ENCODE peak calls at places on chromosomes 4 and X, in ten cellular contexts. R is pancreas; H is CD4-positive, CD25-positive, alpha-beta regulatory T cell; G is breast epithelium; L is small intestine; E is Peyer's patch; U is hepatocyte; I is A549; M is BE2C; X is heart left ventricle. Z is an unnamed sample. For H3K4me1, the result is how much of the 10 kb centered on the place peaks cover.

GRCh38 chr4:67393699-67394281 is 151.5 kb downstream of the CENPC start:
- DNase-seq in H (peak), X (no peak), E (no peak), L (peak), M (peak), I (peak), R (no peak), G (no peak), U (peak), Z (peak)

GRCh38 chrX:69066021-69066757 is 99.1 kb downstream of the PJA1 start:
- DNase-seq in L (no peak), R (peak), H (no peak), E (no peak), X (no peak), G (no peak), I (no peak), M (no peak), U (no peak), Z (no peak)

GRCh38 chr4:127870688-127871087 is 10.0 kb upstream of the PLK4 start:
- DNase-seq in X (peak), R (no peak), M (no peak), L (no peak), E (no peak), G (no peak), I (no peak), H (no peak), U (no peak), Z (no peak)

GRCh38 chr4:156751486-156751885 is 220.1 kb downstream of the PDGFC start:
- DNase-seq in L (no peak), H (no peak), G (no peak), M (no peak), E (no peak), U (no peak), X (no peak), I (no peak), R (no peak), Z (no peak)

GRCh38 chr4:101114936-101115372 is 232.4 kb downstream of the PPP3CA start:
- DNase-seq in E (no peak), H (no peak), I (no peak), R (no peak), G (no peak), L (peak), X (no peak), U (peak), M (no peak), Z (no peak)

GRCh38 chrX:152853986-152854385 is 23.1 kb downstream of the NSDHL start:
- DNase-seq in L (no peak), G (no peak), M (no peak), E (no peak), U (no peak), X (no peak), R (no peak), I (no peak), H (no peak), Z (no peak)

GRCh38 chr4:119746951-119747350 is 118.3 kb upstream of the PDE5A start:
- DNase-seq in H (no peak), U (no peak), E (no peak), X (peak), G (no peak), R (no peak), I (no peak), L (no peak), M (no peak), Z (no peak)

GRCh38 chrX:22325091-22325490 is 52.4 kb downstream of the CBLL2 start:
- DNase-seq in H (no peak), M (no peak), X (no peak), I (no peak), U (no peak), E (no peak), L (no peak), R (no peak), G (no peak), Z (no peak)

GRCh38 chr4:16026155-16026761 is 57.6 kb downstream of the PROM1 start:
- DNase-seq in G (no peak), E (no peak), I (peak), R (no peak), X (no peak), L (peak), M (peak), U (peak), H (peak), Z (no peak)

GRCh38 chrX:65874765-65875164 is 165.1 kb downstream of the VSIG4 start:
- DNase-seq in G (no peak), U (no peak), X (no peak), I (no peak), H (no peak), E (no peak), L (no peak), R (no peak), M (no peak), Z (no peak)

GRCh38 chrX:104193485-104193884 is 27.2 kb downstream of the FAM199X start:
- DNase-seq in E (no peak), L (no peak), U (no peak), X (no peak), R (no peak), M (no peak), I (no peak), G (no peak), H (no peak), Z (no peak)

GRCh38 chrX:147476008-147476407 is 435.7 kb upstream of the FMR1 start:
- DNase-seq in X (no peak), R (no peak), M (no peak), G (no peak), H (peak), I (no peak), L (no peak), E (no peak), U (peak), Z (peak)

GRCh38 chr4:124334119-124334518 is 378.4 kb downstream of the ANKRD50 start:
- DNase-seq in L (peak), G (no peak), R (no peak), I (peak), E (no peak), X (no peak), H (peak), U (peak), M (peak), Z (no peak)

GRCh38 chr4:156242390-156242789 is 288.7 kb upstream of the CTSO start:
- DNase-seq in E (no peak), G (no peak), X (no peak), U (no peak), M (no peak), R (no peak), L (no peak), I (no peak), H (no peak), Z (no peak)

GRCh38 chr4:157664726-157665125 is 444.2 kb downstream of the GRIA2 start:
- DNase-seq in U (no peak), X (no peak), G (no peak), R (no peak), I (no peak), E (no peak), M (no peak), L (no peak), H (no peak), Z (no peak)

GRCh38 chrX:107654778-107655761 is 26.8 kb downstream of the PRPS1 start:
- DNase-seq in I (no peak), R (no peak), L (peak), G (peak), E (peak), U (peak), M (peak), H (peak), X (peak), Z (peak)

GRCh38 chr4:172095161-172095560 is 282.0 kb downstream of the GALNTL6 start:
- DNase-seq in R (no peak), X (no peak), I (no peak), E (no peak), M (no peak), G (no peak), U (no peak), H (no peak), L (no peak), Z (no peak)

GRCh38 chr4:129323630-129324029 is 227.7 kb downstream of the C4orf33 start:
- DNase-seq in R (no peak), M (no peak), H (no peak), G (no peak), I (no peak), E (no peak), U (no peak), X (no peak), L (no peak), Z (no peak)

GRCh38 chrX:68903111-68903510 is 74.3 kb downstream of the EFNB1 start:
- DNase-seq in M (no peak), H (no peak), I (no peak), U (no peak), X (no peak), R (no peak), L (no peak), G (no peak), E (no peak), Z (no peak)

GRCh38 chr4:19958849-19959248 is 292.9 kb upstream of the SLIT2 start:
- DNase-seq in X (no peak), I (no peak), M (no peak), G (no peak), L (no peak), U (no peak), R (no peak), H (no peak), E (no peak), Z (no peak)

GRCh38 chrX:137549846-137550534 is 15.9 kb upstream of the ZIC3 start:
- DNase-seq in L (no peak), H (no peak), M (no peak), I (no peak), R (peak), G (no peak), U (no peak), E (no peak), X (no peak), Z (no peak)
- H3K4me3 ChIP-seq in L (no peak), H (no peak), M (no peak), I (no peak), R (peak), G (no peak), U (no peak), E (no peak), X (no peak), Z (no peak)

GRCh38 chrX:112056886-112057285 is 25.7 kb downstream of the TRPC5 start:
- DNase-seq in M (no peak), G (no peak), H (no peak), X (no peak), E (no peak), R (no peak), L (no peak), I (no peak), U (no peak), Z (no peak)
- H3K4me1 ChIP-seq in M (under half), G (under half), H (under half), X (under half), E (under half), R (under half), L (under half), I (under half), U (under half), Z (under half)

GRCh38 chr4:3871181-3871852 is 105.1 kb downstream of the ADRA2C start:
- DNase-seq in I (no peak), L (no peak), M (peak), U (peak), X (no peak), E (no peak), R (peak), H (peak), G (no peak), Z (peak)
- H3K4me3 ChIP-seq in I (no peak), L (no peak), M (peak), U (no peak), X (no peak), E (no peak), R (peak), H (no peak), G (no peak), Z (no peak)

GRCh38 chrX:118496763-118497079 is 1.1 kb downstream of the DOCK11 start:
- DNase-seq in M (no peak), I (no peak), L (no peak), H (no peak), U (no peak), E (no peak), X (no peak), G (no peak), R (no peak), Z (no peak)

GRCh38 chrX:118498755-118499154 is 3.1 kb downstream of the DOCK11 start:
- DNase-seq in G (no peak), E (no peak), M (no peak), I (no peak), H (no peak), U (no peak), L (no peak), X (no peak), R (no peak), Z (no peak)

GRCh38 chrX:118498351-118498750 is 2.7 kb downstream of the DOCK11 start:
- DNase-seq in X (no peak), M (no peak), I (no peak), L (no peak), G (no peak), R (no peak), E (no peak), U (no peak), H (no peak), Z (no peak)

GRCh38 chrX:118497180-118497814 is 1.7 kb downstream of the DOCK11 start:
- DNase-seq in L (peak), H (peak), I (no peak), U (no peak), X (no peak), M (no peak), E (peak), G (no peak), R (no peak), Z (no peak)

GRCh38 chrX:118499295-118499694 is 3.7 kb downstream of the DOCK11 start:
- DNase-seq in U (peak), I (no peak), L (no peak), X (no peak), E (no peak), H (no peak), M (no peak), G (no peak), R (no peak), Z (no peak)
- H3K4me1 ChIP-seq in U (under half), I (under half), L (under half), X (under half), E (under half), H (half or more), M (under half), G (under half), R (under half), Z (under half)

GRCh38 chr4:122851568-122851967 is 24.9 kb downstream of the FGF2 start:
- DNase-seq in X (no peak), U (no peak), M (no peak), R (no peak), G (no peak), I (no peak), L (no peak), E (no peak), H (no peak), Z (no peak)

GRCh38 chr4:122857160-122857559 is 30.5 kb downstream of the FGF2 start:
- DNase-seq in R (no peak), L (no peak), H (no peak), G (no peak), U (no peak), M (no peak), I (no peak), X (no peak), E (no peak), Z (no peak)

GRCh38 chr4:122855491-122855890 is 28.9 kb downstream of the FGF2 start:
- DNase-seq in X (no peak), E (no peak), L (no peak), H (no peak), R (no peak), I (no peak), G (no peak), U (no peak), M (no peak), Z (no peak)

GRCh38 chr4:122854444-122854843 is 27.8 kb downstream of the FGF2 start:
- DNase-seq in U (no peak), I (no peak), L (no peak), X (no peak), R (no peak), E (no peak), H (no peak), G (peak), M (no peak), Z (no peak)

DNA sequence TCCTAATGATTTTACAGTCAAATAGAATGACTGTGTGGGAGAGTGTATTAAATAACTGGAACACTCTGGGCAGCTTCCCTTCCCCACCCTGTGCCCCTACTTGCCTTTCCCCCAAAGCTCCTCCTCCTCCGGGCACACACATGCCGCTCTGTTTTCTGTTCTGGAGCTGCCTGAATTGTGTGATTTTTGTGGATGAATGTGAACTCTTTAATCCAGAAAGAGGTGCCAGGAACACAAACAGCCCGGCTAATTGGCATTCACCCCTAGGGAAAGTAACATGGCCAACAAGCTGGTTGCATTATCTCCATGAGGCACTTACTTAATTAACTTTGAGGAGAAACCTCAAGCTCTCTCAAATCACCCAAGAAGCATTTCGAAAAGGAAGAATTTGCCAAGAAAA is 28.2 kb downstream of the FGF2 start:
- DNase-seq in L (no peak), E (no peak), H (no peak), U (no peak), M (no peak), G (peak), I (no peak), X (no peak), R (no peak), Z (no peak)
- H3K4me3 ChIP-seq in L (no peak), E (no peak), H (no peak), U (no peak), M (no peak), G (no peak), I (peak), X (no peak), R (no peak), Z (no peak)

GRCh38 chr4:153485860-153486259 is 19.7 kb downstream of the TMEM131L start:
- DNase-seq in G (no peak), L (no peak), X (no peak), E (no peak), M (no peak), I (no peak), U (no peak), H (no peak), R (no peak), Z (no peak)
- H3K4me1 ChIP-seq in G (under half), L (under half), X (half or more), E (under half), M (under half), I (under half), U (under half), H (half or more), R (under half), Z (half or more)

GRCh38 chr4:113955411-113955810 is 24.0 kb downstream of the ARSJ start:
- DNase-seq in L (no peak), U (no peak), M (no peak), X (no peak), R (no peak), G (no peak), I (no peak), H (no peak), E (no peak), Z (no peak)
- H3K4me3 ChIP-seq in L (no peak), U (no peak), M (no peak), X (no peak), R (no peak), G (no peak), I (no peak), H (no peak), E (no peak), Z (no peak)

DNA sequence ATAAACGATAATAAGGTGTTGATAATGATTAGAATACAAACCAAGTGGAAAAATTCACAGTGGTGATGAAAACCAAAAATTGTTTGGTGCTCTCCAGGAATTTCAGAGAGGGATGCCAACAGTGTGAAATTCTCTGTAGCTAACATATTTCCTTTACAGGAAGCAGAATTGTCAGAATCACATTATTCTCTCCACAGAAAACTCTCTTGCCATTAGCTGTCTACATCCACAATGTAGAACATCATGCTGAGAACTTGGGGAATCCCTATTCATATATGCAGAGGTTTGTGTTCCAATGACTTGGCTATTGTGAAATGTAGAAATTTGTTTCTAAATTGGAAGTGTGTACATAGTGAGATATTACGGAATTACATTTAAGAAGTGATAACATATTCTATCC is 142.0 kb downstream of the PCDH7 start:
- DNase-seq in G (no peak), R (no peak), H (no peak), L (no peak), X (no peak), M (no peak), U (no peak), E (no peak), I (no peak), Z (no peak)
- H3K4me1 ChIP-seq in G (under half), R (under half), H (under half), L (under half), X (under half), M (under half), U (under half), E (under half), I (under half), Z (under half)

GRCh38 chr4:102823897-102824296 is 3.5 kb downstream of the UBE2D3 start:
- DNase-seq in L (peak), E (no peak), X (no peak), R (no peak), I (no peak), M (no peak), G (no peak), U (no peak), H (no peak), Z (no peak)
- H3K4me3 ChIP-seq in L (peak), E (peak), X (no peak), R (peak), I (peak), M (peak), G (peak), U (peak), H (peak), Z (peak)

DNA sequence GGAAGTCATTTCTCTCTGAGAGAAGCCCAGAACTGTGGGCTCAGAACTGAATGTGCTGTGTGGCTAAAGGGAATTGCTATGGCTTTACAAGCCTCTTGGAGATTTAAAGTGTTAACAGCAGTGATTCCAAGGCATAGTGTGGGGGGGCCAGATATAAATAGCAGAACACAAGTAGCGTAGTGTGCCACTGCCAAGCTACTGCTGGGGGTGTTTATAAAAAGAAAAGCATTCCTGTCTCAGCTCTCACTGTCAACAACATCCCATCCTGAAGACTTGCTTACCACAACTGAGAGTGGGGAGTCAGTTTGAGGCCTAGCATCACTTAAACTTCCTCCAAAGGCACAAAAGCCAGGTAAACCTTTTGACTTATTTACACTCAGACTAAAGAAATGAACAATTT is at the start of gene ART3:
- DNase-seq in M (no peak), E (no peak), U (no peak), H (no peak), X (peak), G (no peak), I (no peak), L (no peak), R (no peak), Z (no peak)
- H3K4me1 ChIP-seq in M (under half), E (under half), U (under half), H (under half), X (under half), G (under half), I (under half), L (under half), R (under half), Z (under half)